ENCODE peak calls at places on chromosomes 11 and 22, in five cellular contexts. One of them, this sample, is unnamed.

GRCh38 chr11:130162733-130163132 is 3.2 kb downstream of the ST14 start:
- DNase-seq in stomach: no peak
- DNase-seq in IMR-90: no peak
- DNase-seq in endothelial cell of umbilical vein: no peak
- DNase-seq in body of pancreas: peak
- DNase-seq in this sample: no peak

GRCh38 chr11:94325681-94326080 is 21.3 kb downstream of the IZUMO1R start:
- DNase-seq in body of pancreas: peak
- DNase-seq in IMR-90: peak
- DNase-seq in endothelial cell of umbilical vein: peak
- DNase-seq in stomach: peak
- DNase-seq in this sample: no peak

GRCh38 chr11:66124564-66124963 is 54.5 kb downstream of the PACS1 start:
- DNase-seq in body of pancreas: no peak
- DNase-seq in stomach: no peak
- DNase-seq in IMR-90: peak
- DNase-seq in endothelial cell of umbilical vein: no peak
- DNase-seq in this sample: peak

GRCh38 chr22:36055376-36056310 is 27.0 kb upstream of the RBFOX2 start:
- DNase-seq in endothelial cell of umbilical vein: no peak
- DNase-seq in IMR-90: peak
- DNase-seq in stomach: no peak
- DNase-seq in body of pancreas: no peak
- DNase-seq in this sample: no peak

GRCh38 chr22:47715866-47716578 is 953.6 kb downstream of the TBC1D22A start:
- DNase-seq in stomach: no peak
- DNase-seq in IMR-90: no peak
- DNase-seq in body of pancreas: no peak
- DNase-seq in endothelial cell of umbilical vein: no peak
- DNase-seq in this sample: no peak

GRCh38 chr11:73229321-73230275 is 11.5 kb downstream of the P2RY2 start:
- DNase-seq in body of pancreas: no peak
- DNase-seq in endothelial cell of umbilical vein: no peak
- DNase-seq in stomach: no peak
- DNase-seq in IMR-90: no peak
- DNase-seq in this sample: no peak

GRCh38 chr11:78313181-78313788 is 104.3 kb downstream of the GAB2 start:
- DNase-seq in endothelial cell of umbilical vein: peak
- DNase-seq in IMR-90: peak
- DNase-seq in body of pancreas: peak
- DNase-seq in stomach: peak
- DNase-seq in this sample: peak

GRCh38 chr11:61293869-61294716 is 1.0 kb downstream of the VWCE start:
- DNase-seq in IMR-90: peak
- DNase-seq in stomach: peak
- DNase-seq in endothelial cell of umbilical vein: peak
- DNase-seq in body of pancreas: peak
- DNase-seq in this sample: peak

GRCh38 chr11:117097567-117098268 is 510 bp downstream of the SIK3 start:
- DNase-seq in IMR-90: no peak
- DNase-seq in body of pancreas: peak
- DNase-seq in endothelial cell of umbilical vein: peak
- DNase-seq in stomach: peak
- DNase-seq in this sample: no peak

GRCh38 chr11:117096140-117096972 is 1.9 kb downstream of the SIK3 start:
- DNase-seq in IMR-90: no peak
- DNase-seq in stomach: no peak
- DNase-seq in endothelial cell of umbilical vein: no peak
- DNase-seq in body of pancreas: peak
- DNase-seq in this sample: no peak

GRCh38 chr11:117096973-117097566 is 1.2 kb downstream of the SIK3 start:
- DNase-seq in endothelial cell of umbilical vein: no peak
- DNase-seq in IMR-90: no peak
- DNase-seq in stomach: no peak
- DNase-seq in body of pancreas: no peak
- DNase-seq in this sample: no peak

GRCh38 chr11:117099681-117100080 is 1.5 kb upstream of the SIK3 start:
- DNase-seq in endothelial cell of umbilical vein: no peak
- DNase-seq in IMR-90: no peak
- DNase-seq in body of pancreas: no peak
- DNase-seq in stomach: no peak
- DNase-seq in this sample: no peak

GRCh38 chr11:117098269-117099231 is at the start of gene SIK3:
- DNase-seq in stomach: peak
- DNase-seq in IMR-90: peak
- DNase-seq in endothelial cell of umbilical vein: peak
- DNase-seq in body of pancreas: peak
- DNase-seq in this sample: peak
- TF ChIP-seq POLR2A in stomach: no peak
- TF ChIP-seq POLR2A in IMR-90: peak
- TF ChIP-seq POLR2A in endothelial cell of umbilical vein: no peak
- TF ChIP-seq POLR2A in body of pancreas: peak
- TF ChIP-seq POLR2A in this sample: peak

GRCh38 chr22:44213489-44214043 is 32.8 kb downstream of the PARVG start:
- DNase-seq in IMR-90: no peak
- DNase-seq in body of pancreas: no peak
- DNase-seq in endothelial cell of umbilical vein: no peak
- DNase-seq in stomach: no peak
- DNase-seq in this sample: no peak

GRCh38 chr22:44214187-44214586 is 33.5 kb downstream of the PARVG start:
- DNase-seq in body of pancreas: no peak
- DNase-seq in endothelial cell of umbilical vein: no peak
- DNase-seq in stomach: no peak
- DNase-seq in IMR-90: no peak
- DNase-seq in this sample: no peak

GRCh38 chr22:44217346-44217745 is 36.6 kb downstream of the PARVG start:
- DNase-seq in body of pancreas: no peak
- DNase-seq in endothelial cell of umbilical vein: no peak
- DNase-seq in IMR-90: no peak
- DNase-seq in stomach: no peak
- DNase-seq in this sample: no peak

GRCh38 chr22:44214764-44215163 is 34.0 kb downstream of the PARVG start:
- DNase-seq in body of pancreas: no peak
- DNase-seq in stomach: no peak
- DNase-seq in endothelial cell of umbilical vein: no peak
- DNase-seq in IMR-90: no peak
- DNase-seq in this sample: no peak

DNA sequence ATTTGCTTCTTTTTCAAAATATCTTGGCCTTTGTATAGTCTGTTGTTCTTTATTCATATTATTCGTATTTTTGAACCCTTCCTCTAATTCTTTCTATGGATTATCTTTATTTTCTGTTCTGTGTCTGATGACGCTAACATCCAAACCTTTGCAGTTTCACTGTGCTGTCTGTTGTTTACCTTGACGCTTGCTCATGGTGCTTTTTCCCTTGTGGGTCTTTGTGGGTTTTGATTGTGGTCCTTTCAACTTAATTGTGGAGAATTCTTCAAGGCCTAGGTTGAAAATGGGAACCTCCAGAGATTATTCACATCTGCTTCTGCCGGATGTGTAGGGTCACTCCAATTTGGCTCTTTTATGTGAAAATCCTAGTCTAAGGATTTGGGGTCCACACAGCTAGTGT is 34.6 kb downstream of the PARVG start:
- DNase-seq in IMR-90: no peak
- DNase-seq in stomach: no peak
- DNase-seq in endothelial cell of umbilical vein: no peak
- DNase-seq in body of pancreas: no peak
- DNase-seq in this sample: no peak
- TF ChIP-seq POLR2A in IMR-90: no peak
- TF ChIP-seq POLR2A in stomach: no peak
- TF ChIP-seq POLR2A in endothelial cell of umbilical vein: no peak
- TF ChIP-seq POLR2A in body of pancreas: no peak
- TF ChIP-seq POLR2A in this sample: no peak

GRCh38 chr11:63839508-63840355 is 822 bp downstream of the MARK2 start:
- DNase-seq in IMR-90: no peak
- DNase-seq in body of pancreas: peak
- DNase-seq in stomach: peak
- DNase-seq in endothelial cell of umbilical vein: peak
- DNase-seq in this sample: no peak
- TF ChIP-seq POLR2A in IMR-90: no peak
- TF ChIP-seq POLR2A in body of pancreas: no peak
- TF ChIP-seq POLR2A in stomach: no peak
- TF ChIP-seq POLR2A in endothelial cell of umbilical vein: no peak
- TF ChIP-seq POLR2A in this sample: no peak

GRCh38 chr11:28877366-28877765 is 769.2 kb downstream of the METTL15 start:
- DNase-seq in IMR-90: no peak
- DNase-seq in body of pancreas: no peak
- DNase-seq in stomach: no peak
- DNase-seq in endothelial cell of umbilical vein: peak
- DNase-seq in this sample: no peak
- TF ChIP-seq POLR2A in IMR-90: no peak
- TF ChIP-seq POLR2A in body of pancreas: no peak
- TF ChIP-seq POLR2A in stomach: no peak
- TF ChIP-seq POLR2A in endothelial cell of umbilical vein: no peak
- TF ChIP-seq POLR2A in this sample: no peak

GRCh38 chr11:119067371-119068222 is at the start of gene VPS11:
- DNase-seq in IMR-90: peak
- DNase-seq in endothelial cell of umbilical vein: peak
- DNase-seq in stomach: peak
- DNase-seq in body of pancreas: peak
- DNase-seq in this sample: peak
- TF ChIP-seq POLR2A in IMR-90: peak
- TF ChIP-seq POLR2A in endothelial cell of umbilical vein: peak
- TF ChIP-seq POLR2A in stomach: no peak
- TF ChIP-seq POLR2A in body of pancreas: peak
- TF ChIP-seq POLR2A in this sample: peak

DNA sequence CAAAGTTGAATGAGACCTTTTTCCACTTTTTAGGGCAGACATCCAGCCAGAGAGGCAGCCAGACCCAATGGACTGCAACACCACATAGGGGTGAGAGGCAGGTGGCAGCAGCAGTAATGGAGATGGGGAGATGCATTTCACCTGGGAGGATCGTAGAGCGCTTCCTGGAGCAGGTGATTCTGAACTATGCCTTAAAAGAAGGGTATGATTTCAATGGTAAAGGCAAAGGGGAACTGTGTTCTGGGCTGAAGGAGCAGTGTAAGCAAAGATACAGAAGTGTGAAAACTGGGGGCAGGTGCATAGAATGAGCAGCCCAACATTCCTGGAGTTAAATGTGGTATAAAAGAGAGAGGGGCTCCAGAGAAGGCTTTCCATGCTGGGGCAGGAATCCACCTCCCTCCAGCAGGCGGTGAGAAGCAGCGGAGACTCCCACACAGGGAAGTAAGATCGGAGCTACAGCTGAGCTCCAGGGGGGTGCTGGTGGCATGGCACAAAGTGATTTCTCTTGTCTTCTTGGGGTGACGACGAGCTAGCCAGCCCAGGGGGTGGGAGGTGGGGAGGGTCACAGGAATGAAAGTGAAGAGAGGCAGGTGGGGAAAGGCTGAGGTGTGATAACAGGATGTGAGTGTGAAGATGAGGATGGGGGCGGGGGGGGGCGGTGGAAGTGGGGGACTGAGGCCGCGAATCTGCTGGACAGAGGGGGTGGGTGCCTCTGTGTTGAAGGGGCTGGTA is 4.3 kb upstream of the SERHL2 start:
- DNase-seq in stomach: no peak
- DNase-seq in endothelial cell of umbilical vein: no peak
- DNase-seq in body of pancreas: no peak
- DNase-seq in IMR-90: no peak
- DNase-seq in this sample: no peak
- TF ChIP-seq POLR2A in stomach: no peak
- TF ChIP-seq POLR2A in endothelial cell of umbilical vein: no peak
- TF ChIP-seq POLR2A in body of pancreas: no peak
- TF ChIP-seq POLR2A in IMR-90: no peak
- TF ChIP-seq POLR2A in this sample: no peak

GRCh38 chr22:39152511-39153219 is at the start of gene CBX7:
- DNase-seq in endothelial cell of umbilical vein: peak
- DNase-seq in stomach: peak
- DNase-seq in IMR-90: peak
- DNase-seq in body of pancreas: peak
- DNase-seq in this sample: peak
- TF ChIP-seq POLR2A in endothelial cell of umbilical vein: no peak
- TF ChIP-seq POLR2A in stomach: no peak
- TF ChIP-seq POLR2A in IMR-90: no peak
- TF ChIP-seq POLR2A in body of pancreas: peak
- TF ChIP-seq POLR2A in this sample: peak

GRCh38 chr22:20979243-20979809 is 2.8 kb upstream of the LZTR1 start:
- DNase-seq in IMR-90: peak
- DNase-seq in stomach: peak
- DNase-seq in body of pancreas: peak
- DNase-seq in endothelial cell of umbilical vein: peak
- DNase-seq in this sample: no peak
- TF ChIP-seq POLR2A in IMR-90: no peak
- TF ChIP-seq POLR2A in stomach: no peak
- TF ChIP-seq POLR2A in body of pancreas: no peak
- TF ChIP-seq POLR2A in endothelial cell of umbilical vein: no peak
- TF ChIP-seq POLR2A in this sample: no peak

GRCh38 chr11:59456661-59457060 is at the start of gene OR4D6:
- DNase-seq in endothelial cell of umbilical vein: no peak
- DNase-seq in stomach: no peak
- DNase-seq in body of pancreas: no peak
- DNase-seq in IMR-90: no peak
- DNase-seq in this sample: no peak
- TF ChIP-seq POLR2A in endothelial cell of umbilical vein: no peak
- TF ChIP-seq POLR2A in stomach: no peak
- TF ChIP-seq POLR2A in body of pancreas: no peak
- TF ChIP-seq POLR2A in IMR-90: no peak
- TF ChIP-seq POLR2A in this sample: no peak